ENCODE peak calls at places on chromosomes 13 and 19, in four cellular contexts. T is fibroblast of the conjunctiva, Y is nephron progenitor cell, E is AG08395. P is an unnamed sample.
A peak's percentile ranks its signal among the peaks of the same experiment; 100 is the strongest.

GRCh38 chr13:107459430-107459829 is 755.9 kb downstream of the LIG4 start:
- DNase-seq in E (no peak), T (no peak), Y (no peak), P (no peak)

GRCh38 chr19:3154957-3155736 is 19.3 kb downstream of the GNA15 start:
- DNase-seq in Y (no peak), E (peak; percentile 97), T (peak; percentile 94), P (peak; percentile 71)

GRCh38 chr13:43009506-43009905 is 13.9 kb upstream of the DNAJC15 start:
- DNase-seq in E (peak; percentile 38), Y (no peak), T (no peak), P (no peak)

GRCh38 chr19:38375098-38375493 is 725 bp downstream of the PSMD8 start:
- DNase-seq in Y (no peak), T (no peak), E (no peak), P (no peak)

GRCh38 chr19:5138606-5139594 is 170.0 kb downstream of the KDM4B start:
- DNase-seq in T (no peak), Y (no peak), E (peak; percentile 89), P (peak; percentile 67)

GRCh38 chr13:31625115-31625514 is 114.2 kb upstream of the RXFP2 start:
- DNase-seq in T (no peak), E (no peak), Y (no peak), P (no peak)

GRCh38 chr13:67772807-67773453 is 542.8 kb upstream of the PCDH9 start:
- DNase-seq in T (no peak), Y (no peak), E (no peak), P (no peak)

GRCh38 chr13:113637262-113638160 is 20.5 kb downstream of the ATP4B start:
- DNase-seq in T (no peak), Y (no peak), E (no peak), P (peak; percentile 20)

P was measured in left ventricle myocardium superior.